ENCODE peak calls at places on chromosomes 12 and 14, in five cellular contexts. G is GM23338, F is epithelial cell of esophagus, S is keratinocyte, U is astrocyte of the cerebellum. W is an unnamed sample.

GRCh38 chr14:67641902-67642749 is 22.4 kb downstream of the ARG2 start:
- DNase-seq in G (no peak), F (no peak), S (no peak), U (no peak), W (no peak)

GRCh38 chr12:42790761-42791151 is 201.2 kb upstream of the PRICKLE1 start:
- DNase-seq in G (no peak), F (peak; percentile 9), S (no peak), U (peak; percentile 76), W (peak; percentile 65)

GRCh38 chr12:51013441-51013840 is 12.7 kb downstream of the SLC11A2 start:
- DNase-seq in G (no peak), F (peak; percentile 49), S (no peak), U (no peak), W (no peak)

GRCh38 chr14:77653473-77653872 is 37.0 kb upstream of the SPTLC2 start:
- DNase-seq in G (peak; percentile 64), F (no peak), S (no peak), U (no peak), W (no peak)

GRCh38 chr14:40093800-40094199 is 661.6 kb upstream of the FBXO33 start:
- DNase-seq in G (no peak), F (no peak), S (no peak), U (no peak), W (no peak)

GRCh38 chr12:60263146-60263545 is 667.3 kb downstream of the SLC16A7 start:
- DNase-seq in G (no peak), F (no peak), S (no peak), U (no peak), W (no peak)

GRCh38 chr12:95282266-95282665 is 64.7 kb downstream of the VEZT start:
- DNase-seq in G (no peak), F (no peak), S (no peak), U (peak; percentile 23), W (no peak)

GRCh38 chr14:99215277-99215676 is 56.7 kb downstream of the BCL11B start:
- DNase-seq in G (no peak), F (peak; percentile 25), S (no peak), U (peak; percentile 99), W (peak; percentile 2)

GRCh38 chr12:62813031-62813829 is 121.7 kb downstream of the PPM1H start:
- DNase-seq in G (peak; percentile 89), F (peak; percentile 72), S (no peak), U (peak; percentile 52), W (peak; percentile 70)

GRCh38 chr12:6215932-6216494 is 15.8 kb downstream of the CD9 start:
- DNase-seq in G (peak; percentile 67), F (peak; percentile 100), S (peak; percentile 97), U (peak; percentile 69), W (peak; percentile 59)

GRCh38 chr12:14416658-14417057 is 51.2 kb downstream of the ATF7IP start:
- DNase-seq in G (peak; percentile 79), F (peak; percentile 76), S (no peak), U (peak; percentile 85), W (peak; percentile 91)

GRCh38 chr14:28754209-28754985 is 12.2 kb upstream of the FOXG1 start:
- DNase-seq in G (peak; percentile 79), F (peak; percentile 60), S (no peak), U (no peak), W (peak; percentile 64)

GRCh38 chr12:105294164-105294563 is 36.3 kb upstream of the C12orf75 start:
- DNase-seq in G (no peak), F (no peak), S (no peak), U (no peak), W (no peak)

GRCh38 chr12:25557830-25558436 is 4.8 kb upstream of the LMNTD1 start:
- DNase-seq in G (peak; percentile 89), F (peak; percentile 70), S (no peak), U (peak; percentile 33), W (peak; percentile 71)

GRCh38 chr12:48004941-48005749 is 869 bp upstream of the COL2A1 start:
- DNase-seq in G (peak; percentile 70), F (no peak), S (no peak), U (no peak), W (no peak)

GRCh38 chr14:68440776-68441175 is 352.1 kb downstream of the ZFP36L1 start:
- DNase-seq in G (no peak), F (no peak), S (no peak), U (no peak), W (peak; percentile 83)

GRCh38 chr12:6871052-6871957 is 1.8 kb downstream of the SPSB2 start:
- DNase-seq in G (peak; percentile 36), F (peak; percentile 87), S (no peak), U (no peak), W (no peak)

GRCh38 chr14:90275820-90276219 is 19.5 kb downstream of the PSMC1 start:
- DNase-seq in G (no peak), F (no peak), S (no peak), U (peak; percentile 46), W (peak; percentile 80)

GRCh38 chr14:21476925-21477681 is at the start of the genes RAB2B and TOX4:
- DNase-seq in G (peak; percentile 99), F (peak; percentile 99), S (peak; percentile 86), U (peak; percentile 98), W (peak; percentile 98)

GRCh38 chr14:21475767-21476525 is 813 bp downstream of the RAB2B start:
- DNase-seq in G (no peak), F (no peak), S (no peak), U (no peak), W (no peak)

DNA sequence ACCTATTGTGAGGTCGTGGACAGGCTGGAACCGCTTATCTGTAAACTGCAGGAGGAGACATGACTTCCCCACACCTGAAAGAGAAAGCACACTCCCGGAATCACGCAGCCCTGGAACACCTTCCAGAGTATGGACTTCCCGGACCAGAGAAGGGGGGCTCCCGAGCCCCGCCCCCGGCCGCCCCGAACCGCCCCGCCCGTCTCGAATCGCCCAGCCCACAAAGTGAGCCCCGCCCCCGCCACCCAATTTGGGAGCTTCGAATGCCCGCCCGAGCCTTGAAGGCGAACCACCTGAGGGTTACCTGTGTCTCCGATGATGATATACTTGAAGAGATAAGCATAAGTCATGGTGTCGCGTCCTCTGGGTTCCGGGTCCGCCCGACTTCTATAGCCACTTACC is 234 bp downstream of the RAB2B start:
- DNase-seq in G (no peak), F (peak; percentile 90), S (peak; percentile 48), U (peak; percentile 31), W (no peak)
- TF ChIP-seq CTCF in G (no peak), F (no peak), S (no peak), U (no peak), W (no peak)

GRCh38 chr14:55913324-55914035 is 204.7 kb upstream of the PELI2 start:
- DNase-seq in G (no peak), F (no peak), S (no peak), U (peak; percentile 79), W (peak; percentile 81)
- H3K4me3 ChIP-seq in G (no peak overlapping the region), F (no peak overlapping the region), S (no peak overlapping the region), U (no peak overlapping the region), W (no peak overlapping the region)

GRCh38 chr14:70034257-70034656 is 154.5 kb downstream of the SLC8A3 start:
- DNase-seq in G (no peak), F (no peak), S (no peak), U (no peak), W (no peak)

GRCh38 chr14:70032016-70032415 is 152.8 kb downstream of the SMOC1 start:
- DNase-seq in G (no peak), F (no peak), S (no peak), U (no peak), W (no peak)

GRCh38 chr14:70033561-70033960 is 154.3 kb downstream of the SMOC1 start:
- DNase-seq in G (no peak), F (no peak), S (no peak), U (no peak), W (no peak)

GRCh38 chr14:70032447-70032846 is 153.2 kb downstream of the SMOC1 start:
- DNase-seq in G (peak; percentile 75), F (peak; percentile 54), S (peak; percentile 32), U (no peak), W (no peak)

DNA sequence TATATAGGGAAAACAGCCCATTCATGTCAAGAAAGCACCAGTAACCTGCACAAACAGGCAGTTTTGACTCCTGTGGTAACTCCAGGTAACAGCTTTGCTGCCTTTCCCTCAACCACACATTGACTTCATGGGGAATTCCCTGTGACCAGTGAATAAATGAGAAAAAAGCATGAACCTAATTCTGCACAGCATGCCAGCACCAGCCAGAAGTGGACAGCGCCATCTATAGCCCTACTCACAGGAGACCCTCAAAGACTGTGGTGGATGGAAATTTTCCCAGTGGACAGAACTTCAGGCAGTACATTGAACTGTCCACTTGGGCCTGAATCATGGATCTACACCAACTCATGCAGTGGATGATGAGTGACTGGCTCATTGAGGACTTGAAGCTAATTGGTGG is 152.1 kb downstream of the SLC8A3 start:
- DNase-seq in G (peak; percentile 46), F (peak; percentile 25), S (no peak), U (no peak), W (peak; percentile 19)
- TF ChIP-seq CTCF in G (peak; percentile 76), F (no peak), S (no peak), U (peak; percentile 16), W (peak; percentile 13)

DNA sequence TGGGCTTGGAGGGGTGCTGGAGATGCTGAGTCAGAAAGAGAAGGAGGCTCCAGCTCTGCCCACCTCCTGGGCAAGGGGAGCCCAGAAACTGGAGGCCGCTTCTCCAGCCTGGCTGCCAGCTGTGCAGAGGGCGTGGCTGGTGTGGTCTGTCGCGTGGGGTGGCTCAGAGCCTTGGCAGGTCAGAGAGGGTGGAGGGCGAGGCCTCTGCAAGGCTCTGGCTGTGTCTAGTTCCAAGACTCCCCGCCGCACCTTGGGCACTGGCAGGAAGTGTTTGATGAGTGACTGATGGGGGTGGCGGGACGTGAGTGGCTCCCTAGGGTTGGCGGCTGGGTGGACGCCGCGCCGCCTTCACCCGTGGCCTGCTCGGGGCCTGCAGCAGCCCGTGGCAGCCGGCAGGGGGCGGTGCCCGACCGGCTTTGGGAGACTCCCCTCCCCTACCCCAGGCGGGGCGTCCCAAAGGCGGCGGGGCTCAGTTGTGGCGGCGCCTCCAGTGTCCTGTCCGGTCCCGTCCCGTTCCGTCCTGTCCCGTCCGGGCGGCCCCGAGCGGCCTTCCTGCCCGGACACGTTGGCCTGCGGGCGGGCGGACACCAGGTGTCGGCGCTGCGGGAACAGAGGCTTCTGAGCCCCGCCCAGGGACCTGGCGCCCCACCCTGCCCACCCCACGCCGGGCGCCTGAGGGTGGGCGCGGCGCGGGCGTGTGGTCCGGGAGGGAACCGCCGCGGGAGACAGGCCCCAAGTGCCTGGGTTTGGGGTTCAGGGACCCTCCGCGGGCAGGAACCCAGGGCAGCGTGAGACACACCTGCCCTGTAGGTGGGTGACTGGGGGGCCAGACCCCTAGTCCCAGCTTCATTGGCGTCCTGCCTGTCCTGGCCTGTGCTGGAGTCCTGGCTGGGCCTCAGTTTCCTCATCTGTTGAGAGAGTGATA is 39.7 kb downstream of the KRT80 start:
- DNase-seq in G (peak; percentile 91), F (peak; percentile 96), S (peak; percentile 92), U (no peak), W (peak; percentile 54)
- H3K4me3 ChIP-seq in G (peak overlapping the region; percentile 48), F (no peak overlapping the region), S (no peak overlapping the region), U (peak overlapping the region; percentile 27), W (peak overlapping the region; percentile 16)

DNA sequence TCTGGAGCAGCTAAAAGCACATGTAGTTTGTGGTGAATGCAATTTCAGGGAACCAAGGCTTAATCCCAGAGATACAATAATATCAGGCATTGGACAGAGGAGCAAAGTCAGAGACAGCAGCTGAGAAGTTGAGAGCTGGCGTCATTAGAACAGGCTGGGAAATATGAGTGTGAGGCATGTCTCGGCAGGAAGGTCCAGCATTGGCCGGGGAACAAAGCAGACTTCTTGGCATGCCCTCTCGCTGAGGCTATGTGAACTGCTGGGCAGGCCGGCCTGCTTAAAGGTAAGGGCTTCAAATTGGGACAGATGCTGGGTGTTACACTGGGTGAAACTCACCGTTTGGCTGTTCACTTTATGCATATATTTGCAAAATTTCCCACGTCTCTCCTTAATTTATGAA is 125.4 kb downstream of the CAND1 start:
- DNase-seq in G (peak; percentile 12), F (peak; percentile 90), S (no peak), U (peak; percentile 70), W (peak; percentile 72)
- TF ChIP-seq CTCF in G (no peak), F (peak; percentile 53), S (peak; percentile 78), U (peak; percentile 40), W (peak; percentile 34)